ENCODE peak calls at places on chromosomes 16 and 17, in four cellular contexts. L, H, S and R are unnamed samples.

GRCh38 chr17:59839646-59840328 is 53.0 kb downstream of the TUBD1 start:
- DNase-seq in S (no peak), L (no peak), H (no peak), R (no peak)

GRCh38 chr16:57013268-57013667 is 23.9 kb downstream of the NLRC5 start:
- DNase-seq in H (no peak), S (no peak), L (no peak), R (no peak)

GRCh38 chr17:57140321-57140720 is 55.3 kb downstream of the AKAP1 start:
- DNase-seq in L (no peak), S (peak; percentile 1), H (no peak), R (no peak)

GRCh38 chr17:4808378-4808767 is 1.4 kb downstream of the PLD2 start:
- DNase-seq in L (no peak), S (peak; percentile 18), H (no peak), R (no peak)

GRCh38 chr16:73196670-73197069 is 148.7 kb upstream of the ZFHX3 start:
- DNase-seq in H (peak; percentile 70), L (peak; percentile 24), S (peak; percentile 62), R (peak; percentile 81)

GRCh38 chr16:58497935-58498334 is 2.0 kb upstream of the NDRG4 start:
- DNase-seq in L (no peak), H (no peak), S (no peak), R (no peak)

GRCh38 chr16:89257281-89257731 is 39.8 kb downstream of the ZNF778 start:
- DNase-seq in H (no peak), L (no peak), S (no peak), R (no peak)

GRCh38 chr16:10852948-10853347 is 24.1 kb upstream of the CIITA start:
- DNase-seq in H (no peak), S (no peak), L (no peak), R (no peak)

GRCh38 chr16:75477680-75478473 is 13.4 kb upstream of the TMEM170A start:
- DNase-seq in L (no peak), H (no peak), S (no peak), R (no peak)

GRCh38 chr16:2756288-2757015 is 4.0 kb downstream of the SRRM2 start:
- DNase-seq in L (no peak), H (no peak), S (no peak), R (no peak)

GRCh38 chr16:4376126-4376819 is 4.6 kb downstream of the VASN start:
- DNase-seq in S (no peak), H (no peak), L (no peak), R (no peak)

GRCh38 chr17:79473111-79473835 is 137.6 kb downstream of the RBFOX3 start:
- DNase-seq in H (peak; percentile 39), S (peak; percentile 86), L (no peak), R (no peak)

GRCh38 chr17:50265690-50266306 is 8.5 kb upstream of the TMEM92 start:
- DNase-seq in H (no peak), L (no peak), S (peak; percentile 4), R (no peak)

GRCh38 chr16:88940196-88941050 is 36.6 kb downstream of the CBFA2T3 start:
- DNase-seq in S (no peak), H (no peak), L (no peak), R (no peak)

GRCh38 chr17:48351916-48352332 is 78.1 kb downstream of the SKAP1 start:
- DNase-seq in S (peak; percentile 40), L (no peak), H (peak; percentile 5), R (peak; percentile 38)

GRCh38 chr16:56620311-56620897 is 5.2 kb upstream of the MT1E start:
- DNase-seq in S (no peak), L (no peak), H (no peak), R (no peak)

GRCh38 chr16:85029413-85029794 is 1.8 kb downstream of the KIAA0513 start:
- DNase-seq in H (no peak), L (peak; percentile 20), S (peak; percentile 75), R (no peak)

GRCh38 chr16:53822936-53823529 is 119.1 kb downstream of the FTO start:
- DNase-seq in S (no peak), L (peak; percentile 19), H (no peak), R (no peak)

GRCh38 chr16:70661918-70662641 is 15.7 kb downstream of the IL34 start:
- DNase-seq in H (no peak), S (no peak), L (no peak), R (no peak)

GRCh38 chr16:81614654-81615359 is 164.3 kb upstream of the PLCG2 start:
- DNase-seq in H (no peak), S (no peak), L (no peak), R (no peak)

GRCh38 chr16:49651980-49652379 is 203.9 kb downstream of the ZNF423 start:
- DNase-seq in H (no peak), S (no peak), L (no peak), R (no peak)

GRCh38 chr16:78584991-78585390 is 485.5 kb downstream of the WWOX start:
- DNase-seq in L (no peak), S (no peak), H (no peak), R (no peak)

GRCh38 chr16:4520913-4521312 is 17.7 kb downstream of the CDIP1 start:
- DNase-seq in L (no peak), S (no peak), H (no peak), R (no peak)

GRCh38 chr16:64406661-64407267 is 715.1 kb downstream of the CDH11 start:
- DNase-seq in S (no peak), L (no peak), H (no peak), R (no peak)

GRCh38 chr16:14369734-14370598 is 260.1 kb downstream of the PARN start:
- DNase-seq in S (no peak), H (no peak), L (no peak), R (no peak)

GRCh38 chr16:8572919-8573724 is 17.2 kb downstream of the TMEM114 start:
- DNase-seq in H (peak; percentile 61), L (no peak), S (peak; percentile 40), R (peak; percentile 39)

GRCh38 chr17:10151667-10152496 is 46.5 kb downstream of the GAS7 start:
- DNase-seq in L (no peak), H (no peak), S (no peak), R (no peak)

GRCh38 chr17:10156082-10156445 is 42.3 kb downstream of the GAS7 start:
- DNase-seq in H (no peak), L (no peak), S (no peak), R (no peak)

GRCh38 chr17:10155334-10156081 is 42.9 kb downstream of the GAS7 start:
- DNase-seq in H (no peak), S (no peak), L (no peak), R (no peak)

GRCh38 chr17:10161392-10161791 is 37.0 kb downstream of the GAS7 start:
- DNase-seq in L (no peak), S (no peak), H (no peak), R (no peak)

GRCh38 chr17:10156579-10157488 is 41.6 kb downstream of the GAS7 start:
- DNase-seq in L (peak; percentile 73), S (no peak), H (no peak), R (no peak)
- TF ChIP-seq FOXM1 in L (no peak), S (no peak), H (no peak), R (no peak)

GRCh38 chr16:22728167-22728836 is 85.7 kb upstream of the HS3ST2 start:
- DNase-seq in L (no peak), H (no peak), S (no peak), R (no peak)
- TF ChIP-seq TARDBP in L (no peak), H (no peak), S (no peak), R (no peak)

GRCh38 chr16:17368951-17369350 is 101.8 kb downstream of the XYLT1 start:
- DNase-seq in L (no peak), H (no peak), S (no peak), R (no peak)

GRCh38 chr16:17368511-17368910 is 102.2 kb downstream of the XYLT1 start:
- DNase-seq in S (no peak), L (no peak), H (no peak), R (no peak)

GRCh38 chr16:17370233-17371013 is 100.3 kb downstream of the XYLT1 start:
- DNase-seq in H (no peak), L (no peak), S (no peak), R (no peak)

GRCh38 chr16:17371014-17371296 is 99.8 kb downstream of the XYLT1 start:
- DNase-seq in L (no peak), H (no peak), S (no peak), R (no peak)

GRCh38 chr16:17369441-17369951 is 101.3 kb downstream of the XYLT1 start:
- DNase-seq in S (no peak), L (peak; percentile 53), H (no peak), R (no peak)
- TF ChIP-seq FOXK2 in S (no peak), L (no peak), H (no peak), R (no peak)

DNA sequence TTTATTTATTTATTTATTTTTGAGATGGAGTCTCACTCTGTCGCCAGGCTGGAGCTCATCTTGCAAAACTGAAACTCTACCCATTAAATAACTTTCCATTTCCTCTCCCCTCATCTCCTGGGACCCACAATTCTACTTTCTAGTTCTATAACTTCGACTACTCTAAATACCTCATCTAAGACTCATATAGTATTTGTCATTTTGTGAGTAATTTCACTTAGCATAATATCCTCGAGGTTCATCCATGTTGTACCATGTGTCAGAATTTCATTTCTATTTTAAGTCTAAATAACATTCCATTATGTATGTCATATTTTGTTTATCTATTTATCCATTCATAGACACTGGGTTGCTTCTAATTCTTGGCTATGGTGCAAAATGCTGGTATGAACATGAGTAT is 5.1 kb upstream of the NT5M start:
- DNase-seq in L (no peak), S (no peak), H (no peak), R (no peak)
- TF ChIP-seq FOXM1 in L (no peak), S (no peak), H (no peak), R (no peak)

DNA sequence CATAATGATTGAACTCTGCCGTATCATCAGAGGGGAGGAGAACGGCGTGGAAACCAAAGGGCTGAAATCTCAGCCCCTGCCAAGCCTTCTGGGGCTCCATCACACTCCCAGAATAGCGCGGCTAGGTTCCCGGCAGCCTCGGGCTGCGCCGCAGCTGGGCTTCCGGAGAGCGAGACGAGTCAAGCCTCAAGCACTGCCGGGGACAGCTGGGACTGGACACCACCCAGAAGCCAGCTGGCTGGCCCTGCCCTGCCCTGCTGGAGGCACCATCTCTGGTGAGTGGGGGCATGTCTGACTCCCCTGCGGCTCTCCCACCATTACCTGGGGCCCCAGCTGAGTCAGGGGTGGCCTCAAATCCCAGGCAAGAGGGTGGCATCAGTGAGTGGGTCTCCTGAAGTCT is 7.2 kb upstream of the GPRC5C start:
- DNase-seq in S (no peak), L (no peak), H (no peak), R (no peak)
- TF ChIP-seq TARDBP in S (no peak), L (no peak), H (no peak), R (no peak)